ENCODE peak calls at places on chromosome 20, in five cellular contexts. A is IMR-90, F is mesendoderm, V is H9, M is neuronal stem cell. T is an unnamed sample.

GRCh38 chr20:9467995-9468394 is 46.4 kb upstream of the LAMP5 start:
- DNase-seq in A (no peak), F (peak; percentile 23), V (peak; percentile 34), M (peak; percentile 11), T (no peak)

GRCh38 chr20:13220194-13220856 is 749 bp upstream of the ISM1 start:
- DNase-seq in V (peak; percentile 78), A (peak; percentile 3), M (peak; percentile 46), F (peak; percentile 86), T (peak; percentile 54)

GRCh38 chr20:5400164-5400762 is 83.5 kb upstream of the PROKR2 start:
- DNase-seq in M (peak; percentile 67), A (peak; percentile 16), V (no peak), F (peak; percentile 43), T (peak; percentile 32)

GRCh38 chr20:19934792-19935491 is 82.2 kb upstream of the NAA20 start:
- DNase-seq in A (no peak), F (no peak), M (no peak), V (no peak), T (no peak)

GRCh38 chr20:40880063-40880715 is 148.4 kb upstream of the TOP1 start:
- DNase-seq in F (no peak), A (no peak), V (no peak), M (no peak), T (no peak)

GRCh38 chr20:47198996-47199552 is 157.4 kb downstream of the ZMYND8 start:
- DNase-seq in M (no peak), F (no peak), A (no peak), V (no peak), T (no peak)

GRCh38 chr20:4574356-4574690 is 147.4 kb upstream of the PRND start:
- DNase-seq in F (no peak), M (no peak), V (no peak), A (no peak), T (no peak)

GRCh38 chr20:13783528-13783927 is 1.2 kb downstream of the ESF1 start:
- DNase-seq in F (no peak), V (no peak), M (no peak), A (no peak), T (no peak)

GRCh38 chr20:7090001-7090400 is 322.5 kb downstream of the BMP2 start:
- DNase-seq in A (no peak), V (no peak), M (no peak), F (no peak), T (no peak)

GRCh38 chr20:57621426-57622200 is 1.4 kb upstream of the ZBP1 start:
- DNase-seq in F (no peak), V (no peak), M (no peak), A (no peak), T (peak; percentile 18)

GRCh38 chr20:51284871-51285270 is 257.6 kb downstream of the NFATC2 start:
- DNase-seq in V (no peak), M (no peak), F (no peak), A (no peak), T (no peak)

GRCh38 chr20:62269378-62269777 is 31.1 kb downstream of the OSBPL2 start:
- DNase-seq in A (no peak), V (no peak), F (no peak), M (no peak), T (no peak)

GRCh38 chr20:61460261-61461047 is 208.4 kb downstream of the CDH4 start:
- DNase-seq in A (no peak), M (no peak), F (no peak), V (no peak), T (no peak)

GRCh38 chr20:13012886-13013285 is 4.1 kb downstream of the SPTLC3 start:
- DNase-seq in A (no peak), F (no peak), V (no peak), M (peak; percentile 24), T (no peak)

GRCh38 chr20:41174782-41175181 is 37.4 kb downstream of the PLCG1 start:
- DNase-seq in M (no peak), V (peak; percentile 8), F (no peak), A (peak; percentile 34), T (peak; percentile 22)

GRCh38 chr20:58702859-58703648 is 10.5 kb downstream of the NPEPL1 start:
- DNase-seq in F (no peak), V (no peak), M (no peak), A (no peak), T (no peak)

GRCh38 chr20:4513720-4514119 is 208.0 kb upstream of the PRND start:
- DNase-seq in F (no peak), M (no peak), A (peak; percentile 84), V (no peak), T (peak; percentile 57)

GRCh38 chr20:34410331-34410730 is 47.3 kb downstream of the ITCH start:
- DNase-seq in V (no peak), M (no peak), A (peak; percentile 26), F (no peak), T (peak; percentile 80)

GRCh38 chr20:62795023-62795761 is 1.1 kb upstream of the MRGBP start:
- DNase-seq in M (peak; percentile 51), F (peak; percentile 51), A (peak; percentile 49), V (peak; percentile 65), T (peak; percentile 79)

GRCh38 chr20:41261260-41261659 is 56.3 kb downstream of the ZHX3 start:
- DNase-seq in F (peak; percentile 63), V (no peak), A (no peak), M (no peak), T (peak; percentile 17)

GRCh38 chr20:13325033-13325432 is 104.0 kb downstream of the ISM1 start:
- DNase-seq in M (peak; percentile 18), F (peak; percentile 79), V (peak; percentile 82), A (peak; percentile 16), T (peak; percentile 55)

GRCh38 chr20:58498445-58499068 is 16.6 kb downstream of the APCDD1L start:
- DNase-seq in M (no peak), V (peak; percentile 10), A (no peak), F (no peak), T (no peak)

GRCh38 chr20:51189814-51190782 is 167.2 kb upstream of the KCNG1 start:
- DNase-seq in A (no peak), F (no peak), M (no peak), V (peak; percentile 17), T (no peak)

GRCh38 chr20:33291830-33292355 is 8.9 kb downstream of the BPIFB1 start:
- DNase-seq in F (peak; percentile 78), V (peak; percentile 86), A (no peak), M (peak; percentile 56), T (peak; percentile 36)

GRCh38 chr20:63580796-63581461 is 6.9 kb upstream of the HELZ2 start:
- DNase-seq in A (peak; percentile 54), M (no peak), V (peak; percentile 52), F (peak; percentile 83), T (peak; percentile 49)

GRCh38 chr20:63696628-63697356 is at the start of gene TNFRSF6B:
- DNase-seq in V (no peak), F (no peak), A (no peak), M (no peak), T (peak; percentile 47)

GRCh38 chr20:57716202-57716601 is 6.4 kb upstream of the PMEPA1 start:
- DNase-seq in M (no peak), A (peak; percentile 81), V (no peak), F (no peak), T (peak; percentile 92)

GRCh38 chr20:45976132-45976531 is 4.1 kb upstream of the ZNF335 start:
- DNase-seq in A (no peak), F (no peak), M (no peak), V (no peak), T (no peak)
- H3K9ac ChIP-seq in A (no peak overlapping the region), F (no peak overlapping the region), M (no peak overlapping the region), V (no peak overlapping the region), T (no peak overlapping the region)

GRCh38 chr20:46002008-46002407 is 6.7 kb upstream of the MMP9 start:
- DNase-seq in M (no peak), A (no peak), F (no peak), V (no peak), T (no peak)
- H3K4me1 ChIP-seq in M (peaks cover 7% of the 10 kb centered on the region), A (no peaks in the 10 kb centered on the region), F (peaks cover 15% of the 10 kb centered on the region), V (peaks cover 7% of the 10 kb centered on the region), T (no peaks in the 10 kb centered on the region)

DNA sequence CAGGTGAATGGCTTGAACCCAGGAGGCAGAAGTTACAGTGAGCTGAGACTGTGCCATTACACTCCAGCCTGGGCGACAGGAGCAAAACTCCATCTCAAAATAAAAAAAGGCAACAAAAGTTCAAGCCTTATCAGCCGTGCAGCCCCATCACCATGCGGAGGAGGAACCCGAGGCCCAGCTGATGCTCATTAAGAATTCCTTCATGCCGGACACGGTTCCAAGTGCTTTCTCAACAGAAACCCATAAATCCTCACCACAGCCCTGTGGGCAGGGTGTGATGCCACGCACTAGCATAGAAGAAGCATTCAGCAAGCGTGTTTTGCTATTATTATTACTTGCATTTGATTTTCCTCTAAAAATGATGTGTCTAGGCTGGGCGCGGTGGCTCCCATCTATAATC is 56.3 kb downstream of the PREX1 start:
- DNase-seq in M (no peak), F (no peak), V (no peak), A (no peak), T (peak; percentile 91)
- H3K4me2 ChIP-seq in M (no peak overlapping the region), F (no peak overlapping the region), V (no peak overlapping the region), A (no peak overlapping the region), T (peak overlapping the region; percentile 3)

DNA sequence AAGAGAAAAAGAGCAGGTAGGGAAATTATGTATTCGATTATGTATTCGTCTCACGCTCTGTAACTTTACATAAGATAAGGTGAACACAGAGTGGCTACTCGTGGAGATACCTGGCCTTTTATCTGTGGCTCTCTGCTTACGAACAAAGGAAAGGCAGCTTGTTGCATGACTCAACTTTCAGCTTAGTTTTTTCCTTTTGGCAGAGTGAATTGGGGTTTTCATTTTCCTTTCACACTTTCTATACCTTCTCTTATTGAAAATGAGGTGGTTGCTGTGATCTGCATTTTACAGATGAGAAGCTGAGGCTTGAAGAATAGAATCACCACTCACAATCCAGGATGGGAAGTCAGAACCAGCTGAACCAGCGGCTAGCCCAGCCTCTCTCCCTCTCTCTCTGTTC is 13.3 kb upstream of the KCNK15 start:
- DNase-seq in A (no peak), M (no peak), V (no peak), F (peak; percentile 78), T (peak; percentile 28)
- H3K9ac ChIP-seq in A (no peak overlapping the region), M (no peak overlapping the region), V (no peak overlapping the region), F (no peak overlapping the region), T (no peak overlapping the region)

GRCh38 chr20:48708116-48708515 is 119.7 kb downstream of the PREX1 start:
- DNase-seq in A (no peak), M (no peak), V (no peak), F (no peak), T (no peak)
- H3K4me1 ChIP-seq in A (no peaks in the 10 kb centered on the region), M (no peaks in the 10 kb centered on the region), V (no peaks in the 10 kb centered on the region), F (peaks cover 2% of the 10 kb centered on the region), T (no peaks in the 10 kb centered on the region)

GRCh38 chr20:37257530-37257929 is 4.1 kb downstream of the GHRH start:
- DNase-seq in A (no peak), M (no peak), V (no peak), F (peak; percentile 27), T (no peak)
- H3K4me2 ChIP-seq in A (no peak overlapping the region), M (no peak overlapping the region), V (no peak overlapping the region), F (no peak overlapping the region), T (no peak overlapping the region)

DNA sequence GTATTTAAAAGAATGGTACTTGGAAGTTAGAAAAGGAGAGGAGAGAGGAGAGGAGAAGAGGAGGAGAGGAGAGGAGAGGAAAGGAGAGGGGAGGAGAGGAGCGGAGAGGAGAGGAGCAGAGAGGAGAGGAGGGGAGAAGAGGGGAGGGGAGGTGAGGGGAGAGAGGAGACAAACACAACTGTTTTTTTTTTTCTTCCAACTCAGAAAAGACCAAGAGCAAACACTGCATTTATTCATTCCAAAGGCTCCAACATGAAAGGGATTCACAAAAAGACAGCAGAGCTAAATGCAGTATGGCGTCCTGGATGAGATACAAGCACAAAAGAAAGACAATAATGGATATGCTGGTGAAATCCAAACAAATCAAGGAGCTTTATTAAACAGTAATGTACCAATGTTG is 204.8 kb downstream of the CBLN4 start:
- DNase-seq in V (no peak), F (no peak), A (no peak), M (no peak), T (no peak)
- H3K9ac ChIP-seq in V (no peak overlapping the region), F (no peak overlapping the region), A (no peak overlapping the region), M (no peak overlapping the region), T (no peak overlapping the region)

GRCh38 chr20:32071395-32072167 is 19.5 kb downstream of the HCK start:
- DNase-seq in M (no peak), A (no peak), V (no peak), F (no peak), T (no peak)
- H3K4me1 ChIP-seq in M (no peaks in the 10 kb centered on the region), A (peaks cover 10% of the 10 kb centered on the region), V (no peaks in the 10 kb centered on the region), F (no peaks in the 10 kb centered on the region), T (peaks cover 26% of the 10 kb centered on the region)